ENCODE peak calls at places on chromosomes 16 and 17, in ten cellular contexts. E is GM23248; D is HL-60; I is fibroblast of mammary gland; Y is naive thymus-derived CD4-positive, alpha-beta T cell; L is brain microvascular endothelial cell; F is colonic mucosa; M is effector memory CD4-positive, alpha-beta T cell; N is Panc1; T is fibroblast of pulmonary artery. C is an unnamed sample.
A peak's percentile ranks its signal among the peaks of the same experiment; 100 is the strongest.

GRCh38 chr17:65515959-65516948 is 45.2 kb downstream of the AXIN2 start:
- DNase-seq in E (peak; percentile 53), D (no peak), I (no peak), Y (no peak), L (no peak), F (no peak), M (no peak), N (no peak), T (peak; percentile 17), C (no peak)

GRCh38 chr17:49696233-49696761 is 11.5 kb downstream of the SLC35B1 start:
- DNase-seq in E (no peak), D (peak; percentile 79), I (no peak), Y (peak; percentile 46), L (no peak), F (no peak), M (peak; percentile 34), N (no peak), T (no peak), C (no peak)

GRCh38 chr16:68512183-68512582 is 26.9 kb upstream of the ZFP90 start:
- DNase-seq in E (no peak), D (peak; percentile 65), I (no peak), Y (no peak), L (no peak), F (no peak), M (no peak), N (no peak), T (no peak), C (no peak)

GRCh38 chr16:69077251-69077650 is 28.2 kb upstream of the HAS3 start:
- DNase-seq in E (peak; percentile 63), D (no peak), I (peak; percentile 40), Y (no peak), L (no peak), F (no peak), M (no peak), N (peak; percentile 80), T (no peak), C (no peak)

GRCh38 chr17:37368577-37368976 is 7.2 kb upstream of the C17orf78 start:
- DNase-seq in E (peak; percentile 68), D (peak; percentile 53), I (peak; percentile 52), Y (no peak), L (no peak), F (no peak), M (no peak), N (no peak), T (peak; percentile 63), C (no peak)

GRCh38 chr17:17313350-17313991 is 10.3 kb downstream of the NT5M start:
- DNase-seq in E (peak; percentile 23), D (peak; percentile 56), I (no peak), Y (peak; percentile 79), L (no peak), F (peak; percentile 59), M (peak; percentile 46), N (peak; percentile 32), T (peak; percentile 34), C (no peak)

GRCh38 chr16:83878838-83879237 is 20.1 kb upstream of the MLYCD start:
- DNase-seq in E (peak; percentile 75), D (peak; percentile 30), I (peak; percentile 58), Y (no peak), L (peak; percentile 40), F (no peak), M (no peak), N (peak; percentile 18), T (peak; percentile 75), C (no peak)

GRCh38 chr17:42097691-42098661 is at the start of gene ZNF385C:
- DNase-seq in E (no peak), D (no peak), I (no peak), Y (peak; percentile 24), L (no peak), F (no peak), M (peak; percentile 38), N (no peak), T (no peak), C (no peak)

GRCh38 chr17:48054238-48055185 is 6.4 kb downstream of the NFE2L1 start:
- DNase-seq in E (peak; percentile 88), D (no peak), I (peak; percentile 75), Y (no peak), L (no peak), F (peak; percentile 64), M (no peak), N (no peak), T (peak; percentile 82), C (peak; percentile 73)

GRCh38 chr17:50051082-50051576 is 4.8 kb upstream of the ITGA3 start:
- DNase-seq in E (peak; percentile 86), D (peak; percentile 7), I (peak; percentile 86), Y (no peak), L (peak; percentile 78), F (no peak), M (no peak), N (peak; percentile 85), T (peak; percentile 66), C (no peak)

GRCh38 chr16:349211-349610 is 3.3 kb downstream of the AXIN1 start:
- DNase-seq in E (no peak), D (no peak), I (no peak), Y (no peak), L (no peak), F (no peak), M (no peak), N (no peak), T (no peak), C (no peak)

GRCh38 chr17:2602597-2603017 is 9.2 kb downstream of the PAFAH1B1 start:
- DNase-seq in E (no peak), D (no peak), I (no peak), Y (no peak), L (no peak), F (no peak), M (no peak), N (no peak), T (no peak), C (no peak)

GRCh38 chr17:59840329-59840907 is 52.3 kb downstream of the TUBD1 start:
- DNase-seq in E (peak; percentile 36), D (no peak), I (peak; percentile 32), Y (no peak), L (no peak), F (no peak), M (no peak), N (no peak), T (peak; percentile 70), C (no peak)

GRCh38 chr17:65143899-65144590 is 6.9 kb downstream of the RGS9 start:
- DNase-seq in E (no peak), D (no peak), I (no peak), Y (no peak), L (no peak), F (no peak), M (no peak), N (no peak), T (no peak), C (no peak)

GRCh38 chr17:57784226-57784895 is 39.3 kb upstream of the CCDC182 start:
- DNase-seq in E (no peak), D (no peak), I (no peak), Y (no peak), L (no peak), F (no peak), M (no peak), N (no peak), T (no peak), C (no peak)

GRCh38 chr17:64016974-64017373 is 3.5 kb downstream of the ICAM2 start:
- DNase-seq in E (no peak), D (no peak), I (no peak), Y (no peak), L (no peak), F (no peak), M (no peak), N (no peak), T (no peak), C (no peak)
- H3K4me3 ChIP-seq in E (no peak overlapping the region), D (no peak overlapping the region), I (no peak overlapping the region), Y (peak overlapping the region; percentile 55), L (no peak overlapping the region), F (no peak overlapping the region), M (peak overlapping the region; percentile 52), N (no peak overlapping the region), T (no peak overlapping the region), C (no peak overlapping the region)

GRCh38 chr17:69581061-69581955 is 166.8 kb downstream of the MAP2K6 start:
- DNase-seq in E (no peak), D (no peak), I (no peak), Y (peak; percentile 23), L (no peak), F (no peak), M (no peak), N (no peak), T (no peak), C (no peak)
- H3K4me3 ChIP-seq in E (no peak overlapping the region), D (no peak overlapping the region), I (no peak overlapping the region), Y (peak overlapping the region; percentile 32), L (no peak overlapping the region), F (no peak overlapping the region), M (peak overlapping the region; percentile 52), N (no peak overlapping the region), T (no peak overlapping the region), C (no peak overlapping the region)

GRCh38 chr16:54519161-54519685 is 232.6 kb upstream of the IRX3 start:
- DNase-seq in E (no peak), D (no peak), I (peak; percentile 68), Y (no peak), L (no peak), F (no peak), M (no peak), N (no peak), T (no peak), C (no peak)

GRCh38 chr16:54525104-54525503 is 238.5 kb upstream of the IRX3 start:
- DNase-seq in E (no peak), D (no peak), I (no peak), Y (no peak), L (no peak), F (no peak), M (no peak), N (no peak), T (no peak), C (no peak)

GRCh38 chr16:54522596-54522995 is 236.0 kb upstream of the IRX3 start:
- DNase-seq in E (no peak), D (no peak), I (peak; percentile 84), Y (no peak), L (no peak), F (no peak), M (no peak), N (no peak), T (no peak), C (no peak)

GRCh38 chr16:54517181-54517580 is 230.6 kb upstream of the IRX3 start:
- DNase-seq in E (no peak), D (no peak), I (no peak), Y (no peak), L (no peak), F (no peak), M (no peak), N (no peak), T (no peak), C (no peak)

DNA sequence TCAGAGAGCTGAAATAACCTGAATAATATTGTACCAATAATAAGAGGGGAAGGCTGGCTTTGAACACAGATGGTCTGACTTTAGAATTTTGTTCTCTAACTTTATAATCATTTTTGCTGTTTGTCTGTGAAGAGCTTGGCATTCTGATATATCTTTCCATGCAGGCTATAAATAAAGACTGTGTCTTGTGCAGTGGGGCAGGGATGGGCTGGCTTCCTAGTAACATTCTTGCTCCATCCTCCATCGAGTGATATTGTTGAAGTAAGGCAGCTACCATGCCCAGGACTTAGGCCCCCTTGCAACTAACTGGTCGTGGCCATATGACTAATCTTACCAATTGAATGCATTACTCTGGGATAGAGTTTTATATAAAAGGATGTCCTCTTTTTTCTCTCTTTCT is 234.7 kb upstream of the IRX3 start:
- DNase-seq in E (no peak), D (no peak), I (no peak), Y (no peak), L (no peak), F (no peak), M (no peak), N (no peak), T (no peak), C (no peak)
- H3K4me3 ChIP-seq in E (no peak overlapping the region), D (no peak overlapping the region), I (no peak overlapping the region), Y (no peak overlapping the region), L (no peak overlapping the region), F (no peak overlapping the region), M (no peak overlapping the region), N (no peak overlapping the region), T (no peak overlapping the region), C (no peak overlapping the region)

GRCh38 chr16:57389087-57389468 is 15.5 kb upstream of the CCL17 start:
- DNase-seq in E (no peak), D (no peak), I (no peak), Y (no peak), L (no peak), F (no peak), M (no peak), N (no peak), T (no peak), C (no peak)
- H3K4me3 ChIP-seq in E (no peak overlapping the region), D (no peak overlapping the region), I (no peak overlapping the region), Y (no peak overlapping the region), L (no peak overlapping the region), F (no peak overlapping the region), M (no peak overlapping the region), N (no peak overlapping the region), T (no peak overlapping the region), C (no peak overlapping the region)

C was measured in skeletal muscle cell.